ENCODE peak calls at places on chromosomes 3 and 15, in seven cellular contexts. K is left ventricle myocardium inferior, V is astrocyte, U is ELR, T is NCI-H524 treated with DMSO at 0.1 percent for 48 hours, Q is GM12865, H is naive B cell. L is an unnamed sample.

GRCh38 chr3:50337175-50337861 is 3.3 kb downstream of the RASSF1 start:
- DNase-seq in K (peak; percentile 100), V (peak; percentile 97), U (peak; percentile 99), T (peak; percentile 90), Q (peak; percentile 100), H (peak; percentile 96), L (peak; percentile 92)

GRCh38 chr3:32076566-32076965 is 29.9 kb upstream of the GPD1L start:
- DNase-seq in K (no peak), V (peak; percentile 43), U (peak; percentile 35), T (no peak), Q (no peak), H (no peak), L (no peak)

GRCh38 chr3:36525115-36525711 is 144.9 kb downstream of the STAC start:
- DNase-seq in K (no peak), V (peak; percentile 78), U (peak; percentile 53), T (no peak), Q (no peak), H (no peak), L (no peak)

GRCh38 chr3:49217688-49218470 is 46.5 kb downstream of the KLHDC8B start:
- DNase-seq in K (peak; percentile 51), V (no peak), U (no peak), T (peak; percentile 7), Q (no peak), H (no peak), L (no peak)

GRCh38 chr3:60743631-60744164 is 507.6 kb downstream of the FHIT start:
- DNase-seq in K (no peak), V (no peak), U (no peak), T (no peak), Q (no peak), H (no peak), L (no peak)

GRCh38 chr3:150059241-150059640 is 88.5 kb upstream of the PFN2 start:
- DNase-seq in K (no peak), V (peak; percentile 88), U (peak; percentile 19), T (no peak), Q (no peak), H (no peak), L (no peak)

GRCh38 chr3:143063018-143063417 is 56.6 kb upstream of the CHST2 start:
- DNase-seq in K (no peak), V (no peak), U (peak; percentile 50), T (no peak), Q (no peak), H (no peak), L (no peak)

GRCh38 chr3:100761211-100761921 is 52.1 kb downstream of the TFG start:
- DNase-seq in K (no peak), V (no peak), U (peak; percentile 12), T (peak; percentile 18), Q (peak; percentile 49), H (no peak), L (no peak)

GRCh38 chr3:44509393-44509921 is 32.0 kb upstream of the ZNF445 start:
- DNase-seq in K (no peak), V (no peak), U (peak; percentile 6), T (no peak), Q (peak; percentile 10), H (no peak), L (no peak)

GRCh38 chr3:97975466-97975865 is 3.2 kb upstream of the RIOX2 start:
- DNase-seq in K (no peak), V (no peak), U (no peak), T (no peak), Q (no peak), H (no peak), L (no peak)

GRCh38 chr15:97947465-97948262 is 12.8 kb upstream of the ARRDC4 start:
- DNase-seq in K (no peak), V (peak; percentile 23), U (peak; percentile 37), T (no peak), Q (no peak), H (no peak), L (no peak)

GRCh38 chr15:73982251-73982962 is 9.7 kb downstream of the STOML1 start:
- DNase-seq in K (peak; percentile 90), V (peak; percentile 92), U (peak; percentile 89), T (no peak), Q (peak; percentile 48), H (no peak), L (peak; percentile 80)